ENCODE peak calls at places on chromosome 4, in four cellular contexts. Y is HepG2, L is A549, K is K562. I is an unnamed sample.

GRCh38 chr4:125140966-125141495 is 173.7 kb upstream of the FAT4 start:
- DNase-seq in Y (no peak), L (no peak), K (no peak), I (no peak)

GRCh38 chr4:23782778-23783455 is 106.9 kb downstream of the PPARGC1A start:
- DNase-seq in Y (no peak), L (no peak), K (no peak), I (no peak)

GRCh38 chr4:95619525-95620443 is 71.0 kb upstream of the UNC5C start:
- DNase-seq in Y (no peak), L (no peak), K (no peak), I (no peak)

GRCh38 chr4:17690135-17690534 is 75.7 kb downstream of the MED28 start:
- DNase-seq in Y (no peak), L (no peak), K (no peak), I (no peak)

GRCh38 chr4:174423257-174423944 is 98.9 kb downstream of the HPGD start:
- DNase-seq in Y (no peak), L (peak), K (peak), I (no peak)

GRCh38 chr4:16897991-16898827 is at the start of gene LDB2:
- DNase-seq in Y (no peak), L (no peak), K (no peak), I (peak)

GRCh38 chr4:122224348-122224747 is 72.2 kb downstream of the BLTP1 start:
- DNase-seq in Y (no peak), L (peak), K (peak), I (peak)

GRCh38 chr4:139950568-139950967 is 203.4 kb downstream of the MAML3 start:
- DNase-seq in Y (no peak), L (no peak), K (no peak), I (no peak)

GRCh38 chr4:84995386-84995785 is 28.9 kb upstream of the WDFY3 start:
- DNase-seq in Y (no peak), L (no peak), K (no peak), I (no peak)

GRCh38 chr4:34365891-34366290 is 1878.4 kb downstream of the ARAP2 start:
- DNase-seq in Y (no peak), L (no peak), K (no peak), I (no peak)

GRCh38 chr4:136811496-136812077 is 720.7 kb downstream of the PCDH18 start:
- DNase-seq in Y (no peak), L (no peak), K (no peak), I (no peak)

DNA sequence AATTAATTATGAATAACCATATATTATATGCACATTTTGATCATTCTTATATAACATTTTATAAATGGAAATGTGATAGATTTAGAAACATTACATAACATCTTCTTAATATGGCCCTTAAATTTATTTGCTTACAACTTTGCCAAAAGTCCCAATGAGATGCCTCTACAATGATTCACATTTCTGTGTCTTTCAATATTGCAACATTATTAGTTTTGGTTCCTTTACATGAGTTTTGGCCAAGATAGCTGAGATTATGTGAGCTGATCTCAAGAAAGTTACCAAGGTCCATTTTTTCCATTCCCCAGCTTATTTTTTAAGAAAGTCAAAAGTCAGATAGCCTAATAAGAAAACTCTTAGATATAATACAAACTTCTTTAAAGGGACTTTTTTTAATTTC is 361.2 kb downstream of the PCDH7 start:
- DNase-seq in Y (no peak), L (no peak), K (no peak), I (no peak)
- TF ChIP-seq HMGXB4 in Y (no peak), L (no peak), K (no peak), I (no peak)

DNA sequence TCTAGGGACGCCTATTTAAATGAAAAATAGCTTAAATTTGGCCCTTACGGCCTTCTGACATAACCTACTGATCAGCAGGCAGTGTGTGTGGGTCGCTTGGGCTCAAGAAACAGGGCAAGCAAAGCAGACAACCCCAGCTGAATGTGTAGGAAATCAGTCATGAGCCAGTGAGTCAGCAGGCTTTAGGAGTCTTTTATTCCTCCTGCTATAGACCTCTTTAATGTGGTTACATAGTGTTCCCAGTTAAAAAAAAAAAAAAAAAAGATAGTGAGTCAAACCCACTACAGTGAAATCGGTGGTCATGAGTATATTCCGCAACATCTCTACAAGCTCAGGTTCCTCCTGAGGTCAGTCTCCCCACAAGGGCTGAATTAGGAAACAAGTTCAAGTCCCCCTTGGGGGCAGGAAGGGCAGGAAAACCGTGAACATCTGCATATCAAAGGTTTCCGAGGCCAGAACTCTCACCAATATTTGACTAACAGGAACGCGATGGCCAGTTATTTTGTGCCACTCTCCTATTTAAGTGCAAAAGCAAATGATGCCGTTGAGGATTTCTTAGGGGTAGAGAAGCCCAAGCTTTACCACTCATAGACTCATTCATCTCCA is 32.7 kb downstream of the ACSL1 start:
- DNase-seq in Y (peak), L (no peak), K (peak), I (no peak)
- TF ChIP-seq HMGXB4 in Y (no peak), L (no peak), K (no peak), I (no peak)

DNA sequence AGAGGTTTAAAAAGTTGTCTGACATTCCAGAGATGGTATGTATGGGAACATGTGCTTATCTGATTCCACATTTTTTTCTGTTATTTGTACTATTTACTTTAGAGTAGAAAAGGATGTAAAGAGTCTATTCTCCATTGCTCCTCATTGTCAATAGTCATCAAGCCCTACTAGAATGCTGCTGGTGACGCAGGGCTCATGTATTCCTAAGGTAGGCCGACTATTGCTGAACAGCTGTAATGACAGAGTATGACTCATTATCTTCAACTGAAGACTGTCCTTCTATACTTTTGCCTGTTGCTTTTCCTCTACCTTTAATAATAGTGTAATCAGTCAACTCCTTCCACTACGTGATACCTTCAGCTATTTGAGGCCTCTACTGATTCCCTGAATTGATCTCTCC is 509.1 kb upstream of the NR3C2 start:
- DNase-seq in Y (no peak), L (no peak), K (no peak), I (no peak)
- TF ChIP-seq HMGXB4 in Y (no peak), L (no peak), K (no peak), I (no peak)

GRCh38 chr4:4289575-4289929 is 402 bp downstream of the LYAR start:
- DNase-seq in Y (no peak), L (peak), K (no peak), I (no peak)

GRCh38 chr4:4289055-4289454 is 899 bp downstream of the LYAR start:
- DNase-seq in Y (no peak), L (peak), K (peak), I (no peak)

GRCh38 chr4:4289930-4290850 is at the start of the genes LYAR and ZBTB49:
- DNase-seq in Y (peak), L (peak), K (peak), I (peak)

GRCh38 chr4:4296283-4296846 is 6.3 kb downstream of the ZBTB49 start:
- DNase-seq in Y (no peak), L (no peak), K (no peak), I (no peak)

GRCh38 chr4:4293279-4293678 is 3.2 kb downstream of the ZBTB49 start:
- DNase-seq in Y (no peak), L (no peak), K (no peak), I (no peak)
- TF ChIP-seq HMGXB4 in Y (no peak), L (no peak), K (no peak), I (no peak)

GRCh38 chr4:168623011-168623410 is 126.2 kb downstream of the PALLD start:
- DNase-seq in Y (no peak), L (no peak), K (no peak), I (no peak)

GRCh38 chr4:168619266-168619631 is 122.4 kb downstream of the PALLD start:
- DNase-seq in Y (no peak), L (no peak), K (no peak), I (no peak)

GRCh38 chr4:168623484-168623883 is 126.6 kb downstream of the PALLD start:
- DNase-seq in Y (no peak), L (no peak), K (no peak), I (no peak)

GRCh38 chr4:168622600-168622999 is 125.7 kb downstream of the PALLD start:
- DNase-seq in Y (no peak), L (no peak), K (no peak), I (no peak)

DNA sequence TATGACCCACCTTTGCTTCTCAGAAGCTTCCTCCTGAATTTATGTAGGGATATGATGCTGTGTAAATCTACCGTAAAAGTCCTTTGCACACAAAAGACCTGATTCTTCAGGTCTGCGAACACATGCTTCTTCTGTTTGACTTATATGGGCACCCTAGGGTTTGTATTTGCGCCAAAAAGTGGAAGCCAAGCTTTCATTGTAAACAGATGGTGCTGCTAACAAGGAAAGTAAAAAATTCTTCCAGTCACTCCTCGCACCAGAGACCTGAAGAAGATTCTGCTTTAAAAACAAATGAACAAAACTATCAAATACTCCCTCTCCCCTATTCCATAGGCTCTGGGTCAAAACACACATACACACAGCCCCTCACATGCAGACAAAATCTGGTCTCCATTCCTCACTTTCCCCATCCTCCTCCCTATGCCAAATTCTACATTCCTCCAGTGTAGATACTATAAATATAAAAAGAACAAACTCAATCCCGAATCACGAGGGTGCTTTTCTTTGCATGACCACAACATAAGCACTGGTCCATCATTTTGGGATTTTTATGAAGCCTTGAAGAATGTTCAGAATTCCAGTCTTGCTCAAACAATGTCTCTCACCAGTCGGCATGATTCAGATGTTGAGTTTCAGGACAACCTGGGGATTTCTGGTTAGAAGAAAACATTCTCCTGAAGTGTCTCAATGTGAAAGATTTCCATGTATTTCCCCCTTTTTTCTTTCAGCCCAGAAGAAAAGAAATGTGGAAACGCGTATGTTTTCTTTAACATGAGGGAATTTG is 125.1 kb downstream of the PALLD start:
- DNase-seq in Y (no peak), L (no peak), K (no peak), I (no peak)
- TF ChIP-seq HMGXB4 in Y (no peak), L (no peak), K (no peak), I (no peak)

GRCh38 chr4:134018845-134019244 is 182.7 kb downstream of the PABPC4L start:
- DNase-seq in Y (no peak), L (no peak), K (no peak), I (no peak)

GRCh38 chr4:134028411-134028810 is 173.2 kb downstream of the PABPC4L start:
- DNase-seq in Y (no peak), L (no peak), K (no peak), I (no peak)

GRCh38 chr4:134027931-134028330 is 173.7 kb downstream of the PABPC4L start:
- DNase-seq in Y (no peak), L (no peak), K (no peak), I (no peak)

GRCh38 chr4:134019657-134020056 is 181.9 kb downstream of the PABPC4L start:
- DNase-seq in Y (no peak), L (no peak), K (no peak), I (no peak)

GRCh38 chr4:134024251-134024650 is 177.3 kb downstream of the PABPC4L start:
- DNase-seq in Y (peak), L (no peak), K (no peak), I (no peak)
- TF ChIP-seq HMGXB4 in Y (no peak), L (no peak), K (no peak), I (no peak)

GRCh38 chr4:93182722-93183121 is 645.8 kb upstream of the ATOH1 start:
- DNase-seq in Y (no peak), L (no peak), K (no peak), I (no peak)
- TF ChIP-seq HMGXB4 in Y (no peak), L (no peak), K (no peak), I (no peak)

GRCh38 chr4:153464068-153464467 is 2.1 kb upstream of the TMEM131L start:
- DNase-seq in Y (no peak), L (no peak), K (peak), I (no peak)
- TF ChIP-seq HMGXB4 in Y (no peak), L (no peak), K (no peak), I (no peak)